ENCODE peak calls at places on chromosome 2, in ten cellular contexts. M, Q, W, E, Z, Y, X, P, V and O are unnamed samples.

GRCh38 chr2:69683170-69683971 is 39.8 kb upstream of the AAK1 start:
- DNase-seq in X (no peak), Y (peak), E (no peak), V (no peak), M (no peak), P (no peak), Q (no peak), Z (peak), W (peak), O (no peak)

GRCh38 chr2:168165418-168165817 is 82.0 kb downstream of the STK39 start:
- DNase-seq in Q (no peak), E (no peak), Z (peak), X (no peak), W (no peak), P (no peak), V (no peak), Y (peak), M (no peak), O (no peak)

GRCh38 chr2:33573657-33574056 is 25.4 kb downstream of the FAM98A start:
- DNase-seq in V (no peak), P (no peak), X (no peak), W (no peak), Y (no peak), E (no peak), Z (no peak), Q (no peak), M (no peak), O (no peak)

GRCh38 chr2:45269149-45269793 is 260.0 kb upstream of the SIX2 start:
- DNase-seq in Y (peak), V (no peak), Q (no peak), M (no peak), E (no peak), Z (no peak), X (no peak), W (peak), P (no peak), O (no peak)

GRCh38 chr2:160319700-160320099 is 119.6 kb upstream of the ITGB6 start:
- DNase-seq in V (no peak), P (no peak), Q (no peak), M (no peak), Y (no peak), X (no peak), Z (no peak), E (no peak), W (no peak), O (no peak)

GRCh38 chr2:45627911-45628310 is 16.8 kb upstream of the SRBD1 start:
- DNase-seq in V (no peak), X (no peak), W (no peak), Y (no peak), Q (no peak), M (no peak), E (no peak), Z (peak), P (no peak), O (no peak)

GRCh38 chr2:28663359-28663758 is 88.3 kb upstream of the PPP1CB start:
- DNase-seq in M (no peak), W (no peak), Y (peak), Q (no peak), X (no peak), Z (peak), V (no peak), P (no peak), E (no peak), O (no peak)

GRCh38 chr2:168687314-168687713 is 115.1 kb upstream of the NOSTRIN start:
- DNase-seq in Y (peak), X (no peak), Z (peak), Q (no peak), P (peak), M (no peak), E (no peak), V (no peak), W (peak), O (no peak)

GRCh38 chr2:133836691-133837090 is 268.4 kb upstream of the NCKAP5 start:
- DNase-seq in Z (no peak), E (no peak), W (no peak), M (no peak), V (no peak), Y (no peak), Q (no peak), P (no peak), X (no peak), O (no peak)

GRCh38 chr2:219803294-219803693 is 175.9 kb downstream of the SLC4A3 start:
- DNase-seq in E (no peak), V (no peak), P (no peak), Q (no peak), Z (peak), Y (no peak), X (no peak), W (no peak), M (no peak), O (no peak)

GRCh38 chr2:219175486-219175885 is 1.2 kb downstream of the CNPPD1 start:
- DNase-seq in Y (no peak), M (no peak), X (no peak), Q (no peak), P (no peak), W (no peak), E (no peak), Z (no peak), V (no peak), O (no peak)

GRCh38 chr2:212531499-212531898 is 7.1 kb downstream of the ERBB4 start:
- DNase-seq in P (no peak), E (no peak), M (no peak), V (no peak), W (no peak), X (no peak), Y (no peak), Q (no peak), Z (no peak), O (no peak)

GRCh38 chr2:206275274-206276160 is 1.1 kb downstream of the ZDBF2 start:
- DNase-seq in Q (no peak), Z (peak), E (no peak), V (no peak), X (no peak), P (no peak), Y (peak), W (peak), M (peak), O (peak)

GRCh38 chr2:197705912-197706838 is 1.0 kb downstream of the MARS2 start:
- DNase-seq in V (peak), Q (no peak), E (no peak), P (no peak), W (peak), X (no peak), Y (no peak), M (no peak), Z (no peak), O (no peak)

GRCh38 chr2:11343626-11344341 is 652 bp downstream of the ROCK2 start:
- DNase-seq in Q (no peak), Y (peak), Z (peak), P (peak), W (peak), X (peak), E (peak), M (peak), V (peak), O (no peak)

GRCh38 chr2:43329637-43330036 is 103.2 kb upstream of the ZFP36L2 start:
- DNase-seq in E (no peak), Q (no peak), W (peak), M (no peak), X (no peak), Y (no peak), P (no peak), Z (no peak), V (no peak), O (no peak)

GRCh38 chr2:121266543-121267106 is 18.4 kb downstream of the TFCP2L1 start:
- DNase-seq in M (no peak), V (no peak), Z (no peak), W (no peak), Y (no peak), X (peak), Q (no peak), P (no peak), E (no peak), O (no peak)

GRCh38 chr2:40721595-40721994 is 269.7 kb upstream of the SLC8A1 start:
- DNase-seq in V (no peak), X (no peak), W (no peak), M (no peak), Y (no peak), Z (peak), P (no peak), E (no peak), Q (no peak), O (no peak)

GRCh38 chr2:218002792-218003191 is at the start of gene TNS1:
- DNase-seq in E (no peak), M (no peak), Z (no peak), V (peak), X (peak), Q (no peak), W (no peak), Y (no peak), P (no peak), O (no peak)

GRCh38 chr2:94923196-94923595 is 52.0 kb downstream of the TEKT4 start:
- DNase-seq in M (no peak), Z (no peak), Q (no peak), Y (no peak), P (no peak), W (no peak), X (no peak), V (no peak), E (no peak), O (no peak)

GRCh38 chr2:172927381-172928357 is 148.0 kb upstream of the MAP3K20 start:
- DNase-seq in E (no peak), W (no peak), Z (peak), V (no peak), X (no peak), P (no peak), Q (no peak), M (no peak), Y (peak), O (no peak)

GRCh38 chr2:147045113-147045512 is 799.7 kb upstream of the ACVR2A start:
- DNase-seq in Z (peak), Y (peak), W (peak), Q (peak), P (peak), M (no peak), X (no peak), E (peak), V (no peak), O (peak)

GRCh38 chr2:85433511-85434089 is 15.1 kb downstream of the SH2D6 start:
- DNase-seq in M (no peak), W (peak), X (peak), V (peak), E (no peak), Q (no peak), Z (no peak), P (peak), Y (no peak), O (peak)

GRCh38 chr2:19607400-19607799 is 249.0 kb upstream of the OSR1 start:
- DNase-seq in M (no peak), Y (no peak), P (no peak), E (no peak), X (no peak), Q (no peak), Z (peak), V (no peak), W (no peak), O (no peak)

GRCh38 chr2:135985826-135986393 is 484 bp upstream of the DARS1 start:
- DNase-seq in Q (peak), Z (no peak), W (no peak), M (no peak), P (no peak), X (no peak), Y (no peak), V (no peak), E (no peak), O (no peak)

GRCh38 chr2:218259099-218259921 is 1.5 kb upstream of the GPBAR1 start:
- DNase-seq in V (peak), Q (no peak), X (peak), P (no peak), M (no peak), E (no peak), W (no peak), Z (peak), Y (peak), O (no peak)

GRCh38 chr2:117983040-117983439 is 30.8 kb downstream of the CCDC93 start:
- DNase-seq in Z (no peak), Q (no peak), V (no peak), E (no peak), Y (peak), X (no peak), W (no peak), M (no peak), P (no peak), O (no peak)

GRCh38 chr2:137165968-137166367 is 400.6 kb downstream of the THSD7B start:
- DNase-seq in P (no peak), Z (no peak), Q (no peak), E (no peak), X (no peak), Y (no peak), M (no peak), W (no peak), V (no peak), O (no peak)

GRCh38 chr2:86158286-86158685 is 37.0 kb downstream of the IMMT start:
- DNase-seq in E (no peak), Q (no peak), M (no peak), P (no peak), W (no peak), Y (no peak), Z (no peak), X (no peak), V (no peak), O (no peak)

GRCh38 chr2:238894226-238894949 is 46.5 kb downstream of the TWIST2 start:
- DNase-seq in P (no peak), E (no peak), W (no peak), Z (no peak), X (peak), M (no peak), V (no peak), Y (no peak), Q (no peak), O (no peak)

GRCh38 chr2:27255660-27256059 is 7.2 kb downstream of the SLC30A3 start:
- DNase-seq in Z (peak), W (no peak), E (no peak), X (no peak), V (no peak), Q (no peak), M (no peak), P (no peak), Y (peak), O (no peak)

GRCh38 chr2:240109386-240109785 is 26.7 kb downstream of the COPS9 start:
- DNase-seq in Y (no peak), Z (no peak), M (no peak), V (peak), X (no peak), E (no peak), W (no peak), Q (no peak), P (no peak), O (no peak)